ENCODE peak calls at places on chromosomes 3 and 15, in seven cellular contexts. One of them, this sample, is unnamed.

GRCh38 chr3:196989721-196990262 is 21.2 kb upstream of the PIGZ start:
- DNase-seq in esophagus squamous epithelium: no peak
- DNase-seq in lung: no peak
- DNase-seq in A549: no peak
- DNase-seq in tibial nerve: no peak
- DNase-seq in brain microvascular endothelial cell: no peak
- DNase-seq in RWPE2: no peak
- DNase-seq in this sample: no peak

GRCh38 chr15:92611995-92612745 is 43.4 kb downstream of the FAM174B start:
- DNase-seq in A549: no peak
- DNase-seq in lung: no peak
- DNase-seq in RWPE2: peak
- DNase-seq in brain microvascular endothelial cell: no peak
- DNase-seq in tibial nerve: no peak
- DNase-seq in esophagus squamous epithelium: no peak
- DNase-seq in this sample: no peak

GRCh38 chr15:31799711-31800321 is 230.5 kb upstream of the CHRNA7 start:
- DNase-seq in esophagus squamous epithelium: no peak
- DNase-seq in A549: no peak
- DNase-seq in RWPE2: no peak
- DNase-seq in tibial nerve: no peak
- DNase-seq in brain microvascular endothelial cell: no peak
- DNase-seq in lung: no peak
- DNase-seq in this sample: no peak

GRCh38 chr3:157531771-157532170 is 28.6 kb upstream of the VEPH1 start:
- DNase-seq in brain microvascular endothelial cell: no peak
- DNase-seq in lung: no peak
- DNase-seq in A549: no peak
- DNase-seq in esophagus squamous epithelium: no peak
- DNase-seq in RWPE2: no peak
- DNase-seq in tibial nerve: no peak
- DNase-seq in this sample: no peak

GRCh38 chr3:158456114-158456513 is 114.9 kb upstream of the MLF1 start:
- DNase-seq in RWPE2: no peak
- DNase-seq in brain microvascular endothelial cell: no peak
- DNase-seq in tibial nerve: no peak
- DNase-seq in esophagus squamous epithelium: no peak
- DNase-seq in lung: no peak
- DNase-seq in A549: no peak
- DNase-seq in this sample: no peak

GRCh38 chr3:159882367-159882766 is 106.3 kb upstream of the IL12A start:
- DNase-seq in tibial nerve: no peak
- DNase-seq in brain microvascular endothelial cell: no peak
- DNase-seq in A549: no peak
- DNase-seq in esophagus squamous epithelium: no peak
- DNase-seq in RWPE2: no peak
- DNase-seq in lung: no peak
- DNase-seq in this sample: no peak

GRCh38 chr3:18284716-18285115 is 140.4 kb downstream of the SATB1 start:
- DNase-seq in lung: no peak
- DNase-seq in esophagus squamous epithelium: no peak
- DNase-seq in tibial nerve: no peak
- DNase-seq in A549: no peak
- DNase-seq in RWPE2: no peak
- DNase-seq in brain microvascular endothelial cell: no peak
- DNase-seq in this sample: no peak

GRCh38 chr15:89469331-89470107 is 26.9 kb downstream of the RHCG start:
- DNase-seq in brain microvascular endothelial cell: no peak
- DNase-seq in esophagus squamous epithelium: no peak
- DNase-seq in lung: no peak
- DNase-seq in RWPE2: no peak
- DNase-seq in A549: no peak
- DNase-seq in tibial nerve: no peak
- DNase-seq in this sample: no peak

GRCh38 chr3:2158828-2159227 is 60.2 kb downstream of the CNTN4 start:
- DNase-seq in tibial nerve: no peak
- DNase-seq in esophagus squamous epithelium: no peak
- DNase-seq in A549: no peak
- DNase-seq in RWPE2: no peak
- DNase-seq in lung: no peak
- DNase-seq in brain microvascular endothelial cell: no peak
- DNase-seq in this sample: no peak

GRCh38 chr3:14274999-14275961 is 96.7 kb downstream of the LSM3 start:
- DNase-seq in lung: no peak
- DNase-seq in A549: no peak
- DNase-seq in esophagus squamous epithelium: no peak
- DNase-seq in RWPE2: no peak
- DNase-seq in tibial nerve: no peak
- DNase-seq in brain microvascular endothelial cell: no peak
- DNase-seq in this sample: no peak

GRCh38 chr3:69710153-69710977 is 28.9 kb upstream of the MITF start:
- DNase-seq in RWPE2: no peak
- DNase-seq in lung: no peak
- DNase-seq in A549: no peak
- DNase-seq in brain microvascular endothelial cell: peak
- DNase-seq in tibial nerve: no peak
- DNase-seq in esophagus squamous epithelium: no peak
- DNase-seq in this sample: no peak

GRCh38 chr3:141797167-141797773 is 34.1 kb downstream of the GRK7 start:
- DNase-seq in tibial nerve: no peak
- DNase-seq in esophagus squamous epithelium: no peak
- DNase-seq in lung: peak
- DNase-seq in brain microvascular endothelial cell: peak
- DNase-seq in A549: no peak
- DNase-seq in RWPE2: no peak
- DNase-seq in this sample: no peak

GRCh38 chr3:131091768-131092167 is 65.1 kb downstream of the NEK11 start:
- DNase-seq in brain microvascular endothelial cell: peak
- DNase-seq in A549: no peak
- DNase-seq in lung: no peak
- DNase-seq in esophagus squamous epithelium: no peak
- DNase-seq in RWPE2: no peak
- DNase-seq in tibial nerve: no peak
- DNase-seq in this sample: no peak

GRCh38 chr15:80186597-80186996 is 33.8 kb downstream of the FAH start:
- DNase-seq in RWPE2: no peak
- DNase-seq in lung: no peak
- DNase-seq in esophagus squamous epithelium: no peak
- DNase-seq in tibial nerve: no peak
- DNase-seq in brain microvascular endothelial cell: no peak
- DNase-seq in A549: no peak
- DNase-seq in this sample: no peak

GRCh38 chr3:168030488-168031054 is 65.2 kb downstream of the GOLIM4 start:
- DNase-seq in A549: no peak
- DNase-seq in lung: no peak
- DNase-seq in esophagus squamous epithelium: no peak
- DNase-seq in brain microvascular endothelial cell: no peak
- DNase-seq in RWPE2: no peak
- DNase-seq in tibial nerve: no peak
- DNase-seq in this sample: no peak

GRCh38 chr3:132788299-132788698 is 66.1 kb upstream of the NPHP3 start:
- DNase-seq in RWPE2: no peak
- DNase-seq in esophagus squamous epithelium: no peak
- DNase-seq in lung: no peak
- DNase-seq in brain microvascular endothelial cell: peak
- DNase-seq in tibial nerve: no peak
- DNase-seq in A549: no peak
- DNase-seq in this sample: no peak

GRCh38 chr15:79179108-79179561 is 88.6 kb upstream of the RASGRF1 start:
- DNase-seq in RWPE2: peak
- DNase-seq in lung: no peak
- DNase-seq in A549: peak
- DNase-seq in brain microvascular endothelial cell: peak
- DNase-seq in tibial nerve: no peak
- DNase-seq in esophagus squamous epithelium: no peak
- DNase-seq in this sample: no peak

GRCh38 chr3:30664884-30665283 is 58.5 kb downstream of the TGFBR2 start:
- DNase-seq in lung: no peak
- DNase-seq in tibial nerve: no peak
- DNase-seq in RWPE2: no peak
- DNase-seq in brain microvascular endothelial cell: no peak
- DNase-seq in A549: no peak
- DNase-seq in esophagus squamous epithelium: no peak
- DNase-seq in this sample: no peak

GRCh38 chr3:30668051-30668609 is 61.7 kb downstream of the TGFBR2 start:
- DNase-seq in lung: no peak
- DNase-seq in RWPE2: no peak
- DNase-seq in esophagus squamous epithelium: no peak
- DNase-seq in brain microvascular endothelial cell: no peak
- DNase-seq in tibial nerve: no peak
- DNase-seq in A549: no peak
- DNase-seq in this sample: no peak

GRCh38 chr3:30667250-30667585 is 60.8 kb downstream of the TGFBR2 start:
- DNase-seq in brain microvascular endothelial cell: no peak
- DNase-seq in tibial nerve: no peak
- DNase-seq in lung: no peak
- DNase-seq in RWPE2: no peak
- DNase-seq in A549: no peak
- DNase-seq in esophagus squamous epithelium: no peak
- DNase-seq in this sample: no peak

GRCh38 chr3:30665539-30665938 is 59.1 kb downstream of the TGFBR2 start:
- DNase-seq in tibial nerve: no peak
- DNase-seq in esophagus squamous epithelium: no peak
- DNase-seq in lung: no peak
- DNase-seq in A549: no peak
- DNase-seq in brain microvascular endothelial cell: no peak
- DNase-seq in RWPE2: no peak
- DNase-seq in this sample: no peak

GRCh38 chr3:30666564-30667249 is 60.3 kb downstream of the TGFBR2 start:
- DNase-seq in RWPE2: no peak
- DNase-seq in tibial nerve: no peak
- DNase-seq in A549: no peak
- DNase-seq in brain microvascular endothelial cell: no peak
- DNase-seq in lung: no peak
- DNase-seq in esophagus squamous epithelium: no peak
- DNase-seq in this sample: no peak
- TF ChIP-seq CTCF in RWPE2: no peak
- TF ChIP-seq CTCF in tibial nerve: no peak
- TF ChIP-seq CTCF in A549: no peak
- TF ChIP-seq CTCF in brain microvascular endothelial cell: no peak
- TF ChIP-seq CTCF in lung: no peak
- TF ChIP-seq CTCF in esophagus squamous epithelium: no peak
- TF ChIP-seq CTCF in this sample: no peak

DNA sequence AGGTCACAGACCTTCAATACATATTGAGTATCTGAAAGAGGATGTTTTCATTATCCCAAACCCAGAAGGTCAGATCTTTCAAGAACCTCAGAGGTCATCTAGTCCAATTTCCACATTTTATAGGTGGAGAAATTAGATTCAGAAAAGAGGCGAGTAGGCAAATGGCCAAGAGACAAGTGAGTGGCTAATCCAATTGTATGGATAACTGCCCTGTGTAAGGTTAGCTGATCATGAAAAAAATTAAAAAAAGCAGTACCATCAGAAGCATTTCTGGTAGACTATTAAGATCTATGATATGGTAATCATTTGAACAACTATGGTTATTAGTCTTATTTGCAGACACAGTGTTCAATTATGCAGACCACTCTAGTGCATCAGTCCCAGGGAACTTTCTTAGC is 660.7 kb upstream of the CFAP20DC start:
- DNase-seq in tibial nerve: no peak
- DNase-seq in esophagus squamous epithelium: no peak
- DNase-seq in lung: no peak
- DNase-seq in RWPE2: no peak
- DNase-seq in A549: no peak
- DNase-seq in brain microvascular endothelial cell: no peak
- DNase-seq in this sample: no peak
- H3K27ac ChIP-seq in tibial nerve: no peak
- H3K27ac ChIP-seq in esophagus squamous epithelium: no peak
- H3K27ac ChIP-seq in lung: no peak
- H3K27ac ChIP-seq in RWPE2: no peak
- H3K27ac ChIP-seq in A549: no peak
- H3K27ac ChIP-seq in brain microvascular endothelial cell: no peak
- H3K27ac ChIP-seq in this sample: no peak

GRCh38 chr3:118636841-118637240 is 397.8 kb downstream of the IGSF11 start:
- DNase-seq in esophagus squamous epithelium: no peak
- DNase-seq in A549: no peak
- DNase-seq in tibial nerve: no peak
- DNase-seq in lung: no peak
- DNase-seq in RWPE2: no peak
- DNase-seq in brain microvascular endothelial cell: no peak
- DNase-seq in this sample: no peak
- TF ChIP-seq CTCF in esophagus squamous epithelium: no peak
- TF ChIP-seq CTCF in A549: no peak
- TF ChIP-seq CTCF in tibial nerve: no peak
- TF ChIP-seq CTCF in lung: no peak
- TF ChIP-seq CTCF in RWPE2: peak
- TF ChIP-seq CTCF in brain microvascular endothelial cell: no peak
- TF ChIP-seq CTCF in this sample: no peak

GRCh38 chr15:47743385-47743784 is 26.1 kb downstream of the SEMA6D start:
- DNase-seq in RWPE2: no peak
- DNase-seq in A549: no peak
- DNase-seq in lung: no peak
- DNase-seq in tibial nerve: no peak
- DNase-seq in brain microvascular endothelial cell: no peak
- DNase-seq in esophagus squamous epithelium: no peak
- DNase-seq in this sample: no peak
- H3K27ac ChIP-seq in RWPE2: no peak
- H3K27ac ChIP-seq in A549: no peak
- H3K27ac ChIP-seq in lung: no peak
- H3K27ac ChIP-seq in tibial nerve: no peak
- H3K27ac ChIP-seq in brain microvascular endothelial cell: no peak
- H3K27ac ChIP-seq in esophagus squamous epithelium: no peak
- H3K27ac ChIP-seq in this sample: no peak

DNA sequence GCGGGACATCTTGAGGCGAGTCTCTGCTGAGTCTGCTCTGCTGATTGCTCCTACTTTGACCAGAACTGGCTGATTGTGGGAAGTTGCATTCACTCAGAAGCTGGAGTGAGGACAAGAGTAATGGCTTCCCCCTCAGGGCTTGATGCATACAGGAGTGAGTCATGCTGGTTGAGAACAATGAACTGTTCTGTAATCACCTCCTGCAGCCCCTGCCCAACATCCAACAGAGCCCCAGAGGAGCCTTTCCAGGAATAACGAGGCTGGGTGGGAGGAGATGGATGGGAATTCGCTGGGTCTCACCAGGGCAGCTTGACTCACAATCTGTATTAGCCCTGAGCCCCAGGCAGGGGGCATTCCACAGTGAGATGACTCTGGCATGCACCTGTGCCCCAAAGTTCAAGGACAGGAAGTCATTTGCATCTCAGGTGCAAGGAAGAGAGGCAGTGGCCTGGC is 85.0 kb downstream of the RAB11A start:
- DNase-seq in tibial nerve: no peak
- DNase-seq in A549: no peak
- DNase-seq in RWPE2: no peak
- DNase-seq in brain microvascular endothelial cell: no peak
- DNase-seq in esophagus squamous epithelium: no peak
- DNase-seq in lung: no peak
- DNase-seq in this sample: no peak
- TF ChIP-seq CTCF in tibial nerve: no peak
- TF ChIP-seq CTCF in A549: no peak
- TF ChIP-seq CTCF in RWPE2: no peak
- TF ChIP-seq CTCF in brain microvascular endothelial cell: no peak
- TF ChIP-seq CTCF in esophagus squamous epithelium: no peak
- TF ChIP-seq CTCF in lung: no peak
- TF ChIP-seq CTCF in this sample: no peak